ENCODE peak calls at places on chromosome 13, in nine cellular contexts. Z, C, J, O, N, Y, P, S and V are unnamed samples.

GRCh38 chr13:46614582-46614981 is 61.6 kb downstream of the LRCH1 start:
- DNase-seq in Z (peak), C (peak), J (no peak), O (no peak), N (no peak), Y (no peak), P (no peak), S (no peak), V (no peak)

GRCh38 chr13:60226507-60226906 is 62.8 kb upstream of the DIAPH3 start:
- DNase-seq in Z (peak), C (peak), J (no peak), O (no peak), N (peak), Y (peak), P (no peak), S (peak), V (peak)

GRCh38 chr13:113408562-113408961 is 44.6 kb upstream of the GRTP1 start:
- DNase-seq in Z (no peak), C (no peak), J (no peak), O (no peak), N (no peak), Y (peak), P (no peak), S (peak), V (no peak)

GRCh38 chr13:29845440-29846056 is 4.9 kb downstream of the UBL3 start:
- DNase-seq in Z (peak), C (peak), J (no peak), O (no peak), N (no peak), Y (no peak), P (no peak), S (no peak), V (no peak)

GRCh38 chr13:58598241-58598640 is 966.7 kb downstream of the PCDH17 start:
- DNase-seq in Z (no peak), C (no peak), J (no peak), O (no peak), N (no peak), Y (no peak), P (no peak), S (no peak), V (no peak)

GRCh38 chr13:35964764-35965163 is 166.4 kb downstream of the DCLK1 start:
- DNase-seq in Z (peak), C (peak), J (no peak), O (no peak), N (no peak), Y (no peak), P (no peak), S (no peak), V (no peak)

GRCh38 chr13:52156724-52157251 is 2.6 kb downstream of the NEK3 start:
- DNase-seq in Z (peak), C (peak), J (no peak), O (no peak), N (no peak), Y (no peak), P (no peak), S (no peak), V (no peak)

GRCh38 chr13:33855371-33855895 is 37.5 kb downstream of the RFC3 start:
- DNase-seq in Z (no peak), C (no peak), J (no peak), O (no peak), N (no peak), Y (no peak), P (no peak), S (no peak), V (no peak)

GRCh38 chr13:82654851-82655517 is 1227.3 kb downstream of the SLITRK1 start:
- DNase-seq in Z (peak), C (peak), J (no peak), O (peak), N (no peak), Y (no peak), P (no peak), S (no peak), V (no peak)

GRCh38 chr13:73286177-73286576 is 227.4 kb downstream of the KLF5 start:
- DNase-seq in Z (no peak), C (no peak), J (no peak), O (no peak), N (no peak), Y (no peak), P (no peak), S (no peak), V (no peak)
- TF ChIP-seq CTCF in Z (no peak), C (no peak), J (peak), O (no peak), N (no peak), Y (peak), P (no peak), S (no peak), V (no peak)

GRCh38 chr13:21034602-21035190 is 26.7 kb downstream of the LATS2 start:
- DNase-seq in Z (peak), C (peak), J (no peak), O (no peak), N (peak), Y (no peak), P (peak), S (peak), V (peak)
- TF ChIP-seq CTCF in Z (peak), C (peak), J (peak), O (peak), N (peak), Y (peak), P (no peak), S (no peak), V (no peak)

GRCh38 chr13:40677064-40677463 is 10.6 kb upstream of the FOXO1 start:
- DNase-seq in Z (no peak), C (no peak), J (no peak), O (no peak), N (no peak), Y (no peak), P (no peak), S (no peak), V (no peak)

GRCh38 chr13:40679586-40679985 is 13.1 kb upstream of the FOXO1 start:
- DNase-seq in Z (no peak), C (no peak), J (no peak), O (no peak), N (no peak), Y (no peak), P (no peak), S (no peak), V (no peak)

GRCh38 chr13:40682449-40683240 is 16.2 kb upstream of the FOXO1 start:
- DNase-seq in Z (peak), C (peak), J (no peak), O (no peak), N (peak), Y (peak), P (no peak), S (no peak), V (no peak)

GRCh38 chr13:40680659-40681323 is 14.3 kb upstream of the FOXO1 start:
- DNase-seq in Z (no peak), C (no peak), J (no peak), O (no peak), N (no peak), Y (peak), P (no peak), S (peak), V (no peak)

DNA sequence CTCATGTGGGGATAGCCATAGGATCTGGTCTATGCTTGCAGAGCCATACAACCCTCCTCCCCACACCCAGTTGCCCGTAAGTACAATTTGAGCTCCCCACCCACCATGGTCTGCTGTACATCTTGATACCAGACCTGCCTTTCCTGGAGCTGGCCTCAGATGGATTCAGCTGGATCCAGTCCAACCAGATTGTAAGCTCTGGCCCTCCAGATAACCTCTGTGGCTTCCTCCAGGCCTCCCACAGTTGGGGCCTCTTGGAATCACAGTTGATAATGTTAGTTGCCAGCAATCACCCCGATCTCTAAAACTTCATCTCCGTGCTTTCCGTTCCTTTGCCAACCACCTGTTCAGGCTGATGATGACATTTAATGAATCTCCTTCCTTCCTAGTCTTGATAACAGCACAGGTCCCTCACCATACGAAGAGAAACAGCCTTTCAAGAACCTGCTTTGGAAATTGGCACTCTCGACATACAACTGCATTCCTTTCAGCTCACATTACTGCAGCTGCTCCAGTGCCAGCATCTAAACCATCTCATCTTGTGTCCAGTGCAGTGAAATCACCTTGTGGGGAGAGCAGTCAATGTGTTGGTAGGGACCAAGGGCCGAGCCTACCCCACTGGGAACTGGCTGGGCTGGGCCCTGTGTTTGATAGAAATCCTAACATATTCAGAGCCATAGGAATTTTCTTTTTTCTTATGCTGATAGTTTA is 15.1 kb upstream of the FOXO1 start:
- DNase-seq in Z (no peak), C (peak), J (no peak), O (no peak), N (no peak), Y (peak), P (no peak), S (no peak), V (no peak)
- TF ChIP-seq CTCF in Z (no peak), C (no peak), J (no peak), O (no peak), N (no peak), Y (no peak), P (no peak), S (no peak), V (no peak)

DNA sequence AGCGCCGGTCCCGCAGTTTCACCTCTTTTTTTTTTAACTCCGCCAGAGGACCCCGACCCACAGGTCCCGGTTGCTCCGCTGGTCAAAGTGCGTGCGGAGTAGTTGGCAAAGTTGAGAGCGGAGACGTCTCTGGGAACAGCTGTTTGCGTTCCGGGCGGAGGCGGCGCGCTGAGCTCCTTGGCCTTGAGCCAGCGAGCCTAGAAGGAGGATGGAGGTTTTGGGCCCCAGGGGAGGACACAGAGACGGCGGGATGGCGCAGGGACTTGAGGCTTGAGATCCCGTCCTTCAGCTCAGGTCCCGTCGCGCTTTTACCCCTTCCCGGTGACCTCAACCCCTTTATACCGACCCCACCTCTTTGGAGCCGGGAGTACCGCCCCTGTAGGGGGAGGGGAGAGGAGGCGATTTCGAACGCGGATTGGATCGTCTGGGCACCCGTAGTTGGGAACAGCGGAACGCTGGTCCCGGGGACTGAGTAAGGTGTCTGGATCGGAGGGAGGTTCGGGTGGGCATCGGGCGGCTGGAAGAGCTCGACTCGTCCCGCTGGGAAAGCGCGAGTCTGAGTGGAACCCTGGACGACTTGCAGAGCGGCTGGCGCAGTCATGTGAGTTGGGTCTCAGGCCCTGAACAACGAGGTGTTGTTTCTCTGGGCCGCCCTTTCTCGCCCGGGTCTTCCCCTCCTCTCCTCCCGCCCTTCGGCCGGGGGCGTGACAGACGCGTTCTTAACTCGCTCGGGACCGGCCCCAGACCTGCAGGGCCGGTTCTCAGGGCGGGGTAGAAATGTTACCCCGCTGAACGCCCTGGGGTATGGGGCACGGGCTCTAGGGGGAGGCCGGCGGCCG is at the start of gene WBP4:
- DNase-seq in Z (peak), C (peak), J (peak), O (peak), N (peak), Y (peak), P (peak), S (peak), V (peak)
- TF ChIP-seq CTCF in Z (peak), C (peak), J (no peak), O (no peak), N (peak), Y (no peak), P (no peak), S (no peak), V (no peak)

DNA sequence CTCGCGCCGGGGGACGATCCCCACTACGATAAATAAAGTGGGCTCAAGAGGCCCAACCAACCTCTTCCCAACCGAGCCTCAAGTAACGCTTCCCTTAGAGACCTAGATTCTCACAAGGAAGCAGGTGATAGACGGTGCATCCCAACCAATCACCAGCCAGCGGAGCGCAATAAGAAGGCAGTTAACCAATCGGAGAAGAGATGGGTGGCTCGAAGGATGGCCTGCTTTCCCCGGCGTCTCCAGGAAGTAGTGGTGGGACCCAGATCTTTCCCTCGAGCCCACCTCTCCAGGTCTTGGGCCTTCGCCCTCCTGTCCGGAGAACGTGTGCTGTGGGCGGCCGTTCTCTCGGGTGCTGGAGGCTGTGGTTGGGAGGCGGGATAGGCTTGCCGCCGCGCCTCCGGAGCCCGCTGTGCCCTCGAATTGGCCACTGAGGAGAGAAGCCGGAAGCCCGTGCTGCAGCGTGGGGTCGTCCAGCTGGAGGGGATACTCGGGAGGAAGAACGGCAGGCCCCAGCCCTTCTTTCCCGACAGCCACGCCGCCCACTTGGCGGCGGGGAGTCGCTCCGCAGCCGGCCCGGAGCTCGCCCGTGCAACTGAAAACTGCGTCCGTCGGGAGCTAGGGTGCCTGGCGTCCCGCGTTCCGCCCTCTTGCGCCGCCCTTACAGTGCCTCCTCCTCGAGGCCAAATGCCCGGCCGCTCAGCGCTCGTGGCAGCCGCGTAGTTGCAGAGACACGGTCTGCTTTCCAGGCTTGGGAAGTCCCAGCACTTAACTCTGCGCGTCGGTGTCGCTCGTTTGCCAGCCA is at the start of gene RNF6:
- DNase-seq in Z (peak), C (peak), J (peak), O (peak), N (peak), Y (peak), P (peak), S (peak), V (peak)
- TF ChIP-seq CTCF in Z (peak), C (no peak), J (no peak), O (peak), N (no peak), Y (no peak), P (no peak), S (no peak), V (no peak)

GRCh38 chr13:21674271-21675009 is 3.6 kb downstream of the FGF9 start:
- DNase-seq in Z (no peak), C (no peak), J (peak), O (no peak), N (peak), Y (peak), P (peak), S (peak), V (peak)

GRCh38 chr13:21675095-21676007 is 4.5 kb downstream of the FGF9 start:
- DNase-seq in Z (no peak), C (no peak), J (peak), O (peak), N (peak), Y (peak), P (peak), S (peak), V (no peak)

GRCh38 chr13:21677075-21677628 is 6.3 kb downstream of the FGF9 start:
- DNase-seq in Z (no peak), C (no peak), J (no peak), O (no peak), N (no peak), Y (no peak), P (no peak), S (no peak), V (no peak)

GRCh38 chr13:21673592-21674270 is 2.9 kb downstream of the FGF9 start:
- DNase-seq in Z (peak), C (peak), J (peak), O (peak), N (peak), Y (peak), P (peak), S (peak), V (peak)

GRCh38 chr13:21676611-21677021 is 5.7 kb downstream of the FGF9 start:
- DNase-seq in Z (no peak), C (no peak), J (no peak), O (peak), N (peak), Y (peak), P (peak), S (peak), V (peak)
- TF ChIP-seq CTCF in Z (no peak), C (no peak), J (no peak), O (no peak), N (no peak), Y (peak), P (no peak), S (no peak), V (no peak)